ENCODE peak calls at places on chromosomes 6 and 20, in four cellular contexts. One of them, this sample, is unnamed.
A peak's percentile ranks its signal among the peaks of the same experiment; 100 is the strongest.

GRCh38 chr20:40999841-41000240 is 28.8 kb upstream of the TOP1 start:
- DNase-seq in left lung: no peak
- DNase-seq in sigmoid colon: no peak
- DNase-seq in HFF-Myc: no peak
- DNase-seq in this sample: no peak

GRCh38 chr20:62025394-62025793 is 40.3 kb downstream of the TAF4 start:
- DNase-seq in left lung: no peak
- DNase-seq in sigmoid colon: no peak
- DNase-seq in HFF-Myc: no peak
- DNase-seq in this sample: no peak

GRCh38 chr20:63090682-63091571 is 84.2 kb upstream of the BHLHE23 start:
- DNase-seq in left lung: peak; percentile 30
- DNase-seq in sigmoid colon: peak; percentile 39
- DNase-seq in HFF-Myc: no peak
- DNase-seq in this sample: no peak

GRCh38 chr6:155001482-155001881 is 6.4 kb downstream of the TIAM2 start:
- DNase-seq in left lung: no peak
- DNase-seq in sigmoid colon: no peak
- DNase-seq in HFF-Myc: no peak
- DNase-seq in this sample: no peak

GRCh38 chr6:12262236-12263061 is 27.7 kb upstream of the EDN1 start:
- DNase-seq in left lung: no peak
- DNase-seq in sigmoid colon: no peak
- DNase-seq in HFF-Myc: no peak
- DNase-seq in this sample: no peak

GRCh38 chr6:151276112-151276745 is 36.5 kb downstream of the AKAP12 start:
- DNase-seq in left lung: no peak
- DNase-seq in sigmoid colon: peak; percentile 78
- DNase-seq in HFF-Myc: no peak
- DNase-seq in this sample: no peak

GRCh38 chr6:152170313-152170701 is 362.8 kb downstream of the ESR1 start:
- DNase-seq in left lung: no peak
- DNase-seq in sigmoid colon: no peak
- DNase-seq in HFF-Myc: no peak
- DNase-seq in this sample: no peak

GRCh38 chr6:134529921-134530320 is 212.0 kb upstream of the SGK1 start:
- DNase-seq in left lung: no peak
- DNase-seq in sigmoid colon: no peak
- DNase-seq in HFF-Myc: no peak
- DNase-seq in this sample: no peak

GRCh38 chr6:54188832-54189231 is 77.6 kb downstream of the MLIP start:
- DNase-seq in left lung: no peak
- DNase-seq in sigmoid colon: no peak
- DNase-seq in HFF-Myc: no peak
- DNase-seq in this sample: no peak

GRCh38 chr6:88605271-88605670 is 358.1 kb downstream of the RNGTT start:
- DNase-seq in left lung: no peak
- DNase-seq in sigmoid colon: no peak
- DNase-seq in HFF-Myc: no peak
- DNase-seq in this sample: no peak

GRCh38 chr20:63737940-63738686 is 1.5 kb upstream of the SLC2A4RG start:
- DNase-seq in left lung: no peak
- DNase-seq in sigmoid colon: peak; percentile 75
- DNase-seq in HFF-Myc: no peak
- DNase-seq in this sample: no peak

GRCh38 chr6:20117474-20117873 is 94.8 kb downstream of the MBOAT1 start:
- DNase-seq in left lung: no peak
- DNase-seq in sigmoid colon: no peak
- DNase-seq in HFF-Myc: no peak
- DNase-seq in this sample: no peak

GRCh38 chr6:23435798-23436197 is 690.2 kb upstream of the NRSN1 start:
- DNase-seq in left lung: no peak
- DNase-seq in sigmoid colon: no peak
- DNase-seq in HFF-Myc: no peak
- DNase-seq in this sample: no peak

GRCh38 chr6:44217332-44218143 is 812 bp downstream of the MYMX start:
- DNase-seq in left lung: no peak
- DNase-seq in sigmoid colon: peak; percentile 92
- DNase-seq in HFF-Myc: no peak
- DNase-seq in this sample: no peak

GRCh38 chr6:135902756-135903331 is 51.3 kb downstream of the PDE7B start:
- DNase-seq in left lung: no peak
- DNase-seq in sigmoid colon: no peak
- DNase-seq in HFF-Myc: no peak
- DNase-seq in this sample: no peak

GRCh38 chr6:158060447-158061360 is 79.0 kb downstream of the SYNJ2 start:
- DNase-seq in left lung: peak; percentile 78
- DNase-seq in sigmoid colon: peak; percentile 86
- DNase-seq in HFF-Myc: no peak
- DNase-seq in this sample: no peak

GRCh38 chr20:52083627-52084232 is 107.8 kb downstream of the ZFP64 start:
- DNase-seq in left lung: peak; percentile 43
- DNase-seq in sigmoid colon: peak; percentile 66
- DNase-seq in HFF-Myc: peak; percentile 46
- DNase-seq in this sample: peak; percentile 33

GRCh38 chr20:539848-540247 is 3.7 kb downstream of the CSNK2A1 start:
- DNase-seq in left lung: no peak
- DNase-seq in sigmoid colon: no peak
- DNase-seq in HFF-Myc: no peak
- DNase-seq in this sample: no peak

GRCh38 chr6:167400482-167401138 is 75.7 kb downstream of the TTLL2 start:
- DNase-seq in left lung: no peak
- DNase-seq in sigmoid colon: no peak
- DNase-seq in HFF-Myc: no peak
- DNase-seq in this sample: no peak

GRCh38 chr6:123715243-123715863 is 78.6 kb upstream of the TRDN start:
- DNase-seq in left lung: no peak
- DNase-seq in sigmoid colon: no peak
- DNase-seq in HFF-Myc: no peak
- DNase-seq in this sample: no peak

GRCh38 chr6:30854641-30855040 is 29.7 kb upstream of the DDR1 start:
- DNase-seq in left lung: no peak
- DNase-seq in sigmoid colon: no peak
- DNase-seq in HFF-Myc: no peak
- DNase-seq in this sample: no peak

GRCh38 chr20:31570021-31570463 is 35.0 kb upstream of the ID1 start:
- DNase-seq in left lung: no peak
- DNase-seq in sigmoid colon: peak; percentile 65
- DNase-seq in HFF-Myc: no peak
- DNase-seq in this sample: no peak

GRCh38 chr6:609905-610304 is 47.0 kb downstream of the HUS1B start:
- DNase-seq in left lung: no peak
- DNase-seq in sigmoid colon: no peak
- DNase-seq in HFF-Myc: no peak
- DNase-seq in this sample: no peak

GRCh38 chr6:23307516-23307915 is 738.1 kb downstream of the HDGFL1 start:
- DNase-seq in left lung: no peak
- DNase-seq in sigmoid colon: no peak
- DNase-seq in HFF-Myc: no peak
- DNase-seq in this sample: no peak

GRCh38 chr20:61668771-61669503 is 396.7 kb downstream of the TAF4 start:
- DNase-seq in left lung: no peak
- DNase-seq in sigmoid colon: no peak
- DNase-seq in HFF-Myc: no peak
- DNase-seq in this sample: no peak

GRCh38 chr6:75436869-75437268 is 56.7 kb downstream of the FILIP1 start:
- DNase-seq in left lung: no peak
- DNase-seq in sigmoid colon: peak; percentile 85
- DNase-seq in HFF-Myc: no peak
- DNase-seq in this sample: no peak

GRCh38 chr6:31462964-31463940 is 34.7 kb upstream of the MICB start:
- DNase-seq in left lung: peak; percentile 86
- DNase-seq in sigmoid colon: peak; percentile 92
- DNase-seq in HFF-Myc: no peak
- DNase-seq in this sample: peak; percentile 87

GRCh38 chr6:80223743-80224212 is 117.3 kb downstream of the BCKDHB start:
- DNase-seq in left lung: no peak
- DNase-seq in sigmoid colon: no peak
- DNase-seq in HFF-Myc: peak; percentile 6
- DNase-seq in this sample: no peak

GRCh38 chr6:26743157-26743821 is 83.7 kb upstream of the ZNF322 start:
- DNase-seq in left lung: no peak
- DNase-seq in sigmoid colon: no peak
- DNase-seq in HFF-Myc: peak; percentile 77
- DNase-seq in this sample: no peak

GRCh38 chr6:81606965-81607381 is 145.5 kb downstream of the TENT5A start:
- DNase-seq in left lung: no peak
- DNase-seq in sigmoid colon: no peak
- DNase-seq in HFF-Myc: peak; percentile 10
- DNase-seq in this sample: no peak

GRCh38 chr6:14964486-14964885 is 281.4 kb upstream of the JARID2 start:
- DNase-seq in left lung: no peak
- DNase-seq in sigmoid colon: no peak
- DNase-seq in HFF-Myc: no peak
- DNase-seq in this sample: no peak

GRCh38 chr6:157755752-157756411 is 67.2 kb upstream of the SNX9 start:
- DNase-seq in left lung: no peak
- DNase-seq in sigmoid colon: no peak
- DNase-seq in HFF-Myc: no peak
- DNase-seq in this sample: no peak

GRCh38 chr6:136571065-136571464 is 20.8 kb upstream of the MAP7 start:
- DNase-seq in left lung: no peak
- DNase-seq in sigmoid colon: no peak
- DNase-seq in HFF-Myc: no peak
- DNase-seq in this sample: no peak

GRCh38 chr20:45347936-45348809 is at the start of gene SDC4:
- DNase-seq in left lung: peak; percentile 64
- DNase-seq in sigmoid colon: peak; percentile 91
- DNase-seq in HFF-Myc: no peak
- DNase-seq in this sample: peak; percentile 58

GRCh38 chr6:31299947-31300346 is 28.1 kb upstream of the HLA-C start:
- DNase-seq in left lung: no peak
- DNase-seq in sigmoid colon: no peak
- DNase-seq in HFF-Myc: no peak
- DNase-seq in this sample: no peak

GRCh38 chr20:3163099-3164042 is 3.7 kb upstream of the FASTKD5 start:
- DNase-seq in left lung: no peak
- DNase-seq in sigmoid colon: no peak
- DNase-seq in HFF-Myc: no peak
- DNase-seq in this sample: no peak

GRCh38 chr6:29724937-29725869 is 2.0 kb downstream of the HLA-F start:
- DNase-seq in left lung: no peak
- DNase-seq in sigmoid colon: no peak
- DNase-seq in HFF-Myc: no peak
- DNase-seq in this sample: no peak

GRCh38 chr6:29723666-29724588 is 693 bp downstream of the HLA-F start:
- DNase-seq in left lung: peak; percentile 51
- DNase-seq in sigmoid colon: no peak
- DNase-seq in HFF-Myc: no peak
- DNase-seq in this sample: peak; percentile 56

GRCh38 chr6:29725981-29726380 is 2.7 kb downstream of the HLA-F start:
- DNase-seq in left lung: no peak
- DNase-seq in sigmoid colon: no peak
- DNase-seq in HFF-Myc: no peak
- DNase-seq in this sample: no peak

GRCh38 chr6:29722773-29723665 is at the start of gene HLA-F:
- DNase-seq in left lung: peak; percentile 89
- DNase-seq in sigmoid colon: peak; percentile 95
- DNase-seq in HFF-Myc: no peak
- DNase-seq in this sample: peak; percentile 85

GRCh38 chr6:29720863-29721262 is 2.4 kb upstream of the HLA-F start:
- DNase-seq in left lung: no peak
- DNase-seq in sigmoid colon: no peak
- DNase-seq in HFF-Myc: no peak
- DNase-seq in this sample: no peak
- TF ChIP-seq CTCF in left lung: no peak
- TF ChIP-seq CTCF in sigmoid colon: no peak
- TF ChIP-seq CTCF in HFF-Myc: no peak
- TF ChIP-seq CTCF in this sample: no peak

GRCh38 chr6:33123732-33124524 is 48.1 kb downstream of the HLA-DPB1 start:
- DNase-seq in left lung: no peak
- DNase-seq in sigmoid colon: no peak
- DNase-seq in HFF-Myc: peak; percentile 14
- DNase-seq in this sample: no peak
- TF ChIP-seq CTCF in left lung: peak; percentile 38
- TF ChIP-seq CTCF in sigmoid colon: peak; percentile 26
- TF ChIP-seq CTCF in HFF-Myc: peak; percentile 51
- TF ChIP-seq CTCF in this sample: no peak

GRCh38 chr20:37939701-37940151 is 36.8 kb downstream of the VSTM2L start:
- DNase-seq in left lung: no peak
- DNase-seq in sigmoid colon: no peak
- DNase-seq in HFF-Myc: no peak
- DNase-seq in this sample: no peak

GRCh38 chr20:37941992-37942391 is 39.1 kb downstream of the VSTM2L start:
- DNase-seq in left lung: no peak
- DNase-seq in sigmoid colon: no peak
- DNase-seq in HFF-Myc: no peak
- DNase-seq in this sample: no peak

GRCh38 chr20:37940161-37940560 is 37.2 kb downstream of the VSTM2L start:
- DNase-seq in left lung: no peak
- DNase-seq in sigmoid colon: no peak
- DNase-seq in HFF-Myc: no peak
- DNase-seq in this sample: no peak

GRCh38 chr20:37943033-37943432 is 40.1 kb downstream of the VSTM2L start:
- DNase-seq in left lung: no peak
- DNase-seq in sigmoid colon: no peak
- DNase-seq in HFF-Myc: no peak
- DNase-seq in this sample: no peak

DNA sequence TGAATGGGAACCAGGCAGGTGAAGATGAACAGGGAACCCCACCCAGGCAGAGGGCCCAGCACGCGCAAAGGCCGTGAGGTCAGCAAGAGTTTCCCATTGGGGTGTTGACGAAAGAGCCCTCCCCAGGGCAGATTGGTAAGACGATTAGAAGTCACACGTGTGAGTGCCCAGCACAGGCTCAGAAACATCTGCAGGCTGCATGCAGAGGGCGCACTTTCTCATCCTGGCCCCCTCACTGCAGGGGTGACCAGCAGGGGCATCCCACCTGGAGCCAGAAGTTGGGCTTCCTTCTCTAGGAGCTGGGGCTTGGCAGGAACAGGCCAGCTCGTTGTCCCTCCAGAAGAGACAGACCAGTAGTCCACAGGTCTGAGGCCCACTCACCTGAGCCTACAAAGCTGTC is 38.4 kb downstream of the VSTM2L start:
- DNase-seq in left lung: no peak
- DNase-seq in sigmoid colon: no peak
- DNase-seq in HFF-Myc: no peak
- DNase-seq in this sample: peak; percentile 4
- TF ChIP-seq CTCF in left lung: no peak
- TF ChIP-seq CTCF in sigmoid colon: no peak
- TF ChIP-seq CTCF in HFF-Myc: peak; percentile 23
- TF ChIP-seq CTCF in this sample: no peak

DNA sequence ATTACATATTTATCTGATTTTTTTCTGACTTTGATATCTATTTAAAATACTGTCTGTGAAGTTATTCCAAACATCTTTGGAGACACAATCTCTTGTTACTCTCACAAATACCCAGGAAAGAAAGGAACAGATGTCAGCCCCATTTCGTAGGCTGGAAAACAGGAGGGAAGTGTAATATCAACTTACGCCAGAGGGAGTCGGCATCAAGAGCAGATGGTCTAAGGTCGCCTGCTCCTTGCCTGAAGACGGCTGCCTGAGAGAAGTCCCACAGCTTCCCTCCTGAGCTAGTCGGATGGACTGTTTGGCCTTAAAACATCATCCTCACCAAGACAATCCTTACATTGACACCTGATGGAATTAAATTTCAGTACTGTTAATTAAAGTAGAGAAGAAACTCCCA is 13.4 kb downstream of the CST7 start:
- DNase-seq in left lung: no peak
- DNase-seq in sigmoid colon: peak; percentile 24
- DNase-seq in HFF-Myc: no peak
- DNase-seq in this sample: no peak
- TF ChIP-seq CTCF in left lung: no peak
- TF ChIP-seq CTCF in sigmoid colon: no peak
- TF ChIP-seq CTCF in HFF-Myc: no peak
- TF ChIP-seq CTCF in this sample: no peak

This sample was measured in omental fat pad.